ENCODE peak calls at places on chromosomes 7 and 10, in nine cellular contexts. M is foreskin fibroblast, G is lung, X is RWPE1, U is esophagus squamous epithelium, W is cardiac fibroblast, C is transverse colon, I is A549, N is astrocyte of the spinal cord. K is an unnamed sample.

GRCh38 chr7:6136475-6136874 is 105.3 kb downstream of the ANKRD61 start:
- DNase-seq in G (no peak), N (no peak), I (no peak), W (no peak), U (no peak), M (no peak), C (no peak), X (no peak), K (no peak)

GRCh38 chr10:63708421-63708820 is 187.2 kb downstream of the REEP3 start:
- DNase-seq in X (no peak), G (no peak), U (no peak), N (no peak), M (no peak), W (no peak), C (no peak), I (no peak), K (no peak)

GRCh38 chr7:4188646-4189045 is 493.4 kb upstream of the FOXK1 start:
- DNase-seq in C (no peak), W (no peak), U (no peak), I (no peak), G (no peak), N (no peak), M (no peak), X (no peak), K (no peak)

GRCh38 chr7:52540041-52540440 is 495.4 kb upstream of the POM121L12 start:
- DNase-seq in N (peak; percentile 25), W (no peak), C (no peak), U (no peak), X (peak; percentile 56), I (no peak), G (no peak), M (no peak), K (no peak)

GRCh38 chr10:58023341-58024073 is 244.2 kb downstream of the IPMK start:
- DNase-seq in C (no peak), I (peak; percentile 57), U (no peak), M (peak; percentile 75), W (peak; percentile 96), G (no peak), X (peak; percentile 70), N (peak; percentile 92), K (peak; percentile 52)

GRCh38 chr7:43215061-43215460 is 102.6 kb downstream of the HECW1 start:
- DNase-seq in U (no peak), X (no peak), N (no peak), I (no peak), G (no peak), M (no peak), W (no peak), C (no peak), K (no peak)

GRCh38 chr10:133276100-133276434 is 601 bp downstream of the ADAM8 start:
- DNase-seq in I (no peak), U (no peak), N (no peak), M (no peak), C (no peak), G (no peak), X (no peak), W (no peak), K (no peak)

GRCh38 chr10:104766341-104766740 is 125.3 kb downstream of the SORCS3 start:
- DNase-seq in N (peak; percentile 43), I (no peak), C (no peak), U (no peak), G (no peak), M (peak; percentile 1), W (peak; percentile 0), X (peak; percentile 13), K (no peak)

GRCh38 chr7:157678503-157678902 is 341.7 kb downstream of the DNAJB6 start:
- DNase-seq in N (no peak), X (no peak), G (no peak), M (no peak), I (no peak), C (no peak), W (no peak), U (no peak), K (no peak)

GRCh38 chr7:131431289-131431688 is 103.6 kb downstream of the MKLN1 start:
- DNase-seq in N (peak; percentile 77), C (peak; percentile 10), G (no peak), W (peak; percentile 76), M (no peak), I (no peak), X (peak; percentile 70), U (no peak), K (no peak)

GRCh38 chr10:132374176-132374575 is 22.8 kb upstream of the PWWP2B start:
- DNase-seq in I (no peak), N (no peak), X (no peak), W (no peak), U (no peak), C (no peak), G (no peak), M (no peak), K (no peak)

GRCh38 chr10:30782543-30783461 is 153.2 kb upstream of the LYZL2 start:
- DNase-seq in W (peak; percentile 54), U (no peak), I (no peak), G (no peak), N (peak; percentile 54), M (peak; percentile 69), C (no peak), X (no peak), K (peak; percentile 18)

GRCh38 chr10:30784521-30784895 is 155.0 kb upstream of the LYZL2 start:
- DNase-seq in C (no peak), G (no peak), I (no peak), X (no peak), N (peak; percentile 72), M (no peak), U (no peak), W (peak; percentile 64), K (no peak)

GRCh38 chr10:30786131-30786530 is 156.6 kb upstream of the LYZL2 start:
- DNase-seq in C (no peak), U (no peak), X (no peak), M (peak; percentile 83), N (peak; percentile 41), W (peak; percentile 66), G (no peak), I (no peak), K (no peak)

GRCh38 chr10:30784896-30785605 is 155.5 kb upstream of the LYZL2 start:
- DNase-seq in C (peak; percentile 68), G (peak; percentile 75), U (no peak), W (peak; percentile 64), X (peak; percentile 24), I (no peak), N (peak; percentile 78), M (peak; percentile 62), K (peak; percentile 73)

DNA sequence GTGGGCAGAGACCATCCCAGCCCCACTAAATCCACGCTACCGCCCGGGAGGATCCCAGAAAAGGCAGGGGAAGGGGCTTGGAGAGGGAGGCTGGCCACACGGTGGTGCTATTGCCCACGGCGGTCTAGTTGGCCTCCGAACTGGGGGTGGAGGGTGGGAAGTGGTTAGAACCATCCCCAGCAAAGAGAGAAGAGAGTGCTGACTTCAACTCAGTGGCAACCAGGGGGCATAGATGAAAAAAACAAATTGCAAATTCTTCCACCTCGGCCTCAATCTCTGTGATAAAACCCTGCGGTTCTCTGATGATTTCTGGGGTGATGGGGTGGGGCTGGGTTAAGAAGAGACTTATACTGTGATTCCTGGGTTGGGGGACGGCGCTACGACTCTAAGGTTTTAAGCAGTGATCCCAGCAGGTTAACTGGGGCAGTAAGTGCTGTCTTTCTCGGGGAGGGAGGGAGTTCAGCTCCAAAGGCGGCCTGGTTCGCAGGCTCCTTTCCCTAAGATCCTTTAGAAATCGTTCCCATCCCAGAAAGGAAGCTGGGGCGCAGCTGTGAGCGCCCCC is 154.5 kb upstream of the LYZL2 start:
- DNase-seq in G (peak; percentile 85), N (peak; percentile 93), U (no peak), W (peak; percentile 92), C (peak; percentile 83), I (peak; percentile 77), X (peak; percentile 76), M (peak; percentile 90), K (peak; percentile 89)
- TF ChIP-seq CTCF in G (peak; percentile 65), N (peak; percentile 96), U (peak; percentile 74), W (peak; percentile 95), C (peak; percentile 82), I (peak; percentile 77), X (peak; percentile 88), M (peak; percentile 87), K (peak; percentile 81)

GRCh38 chr10:101495324-101495925 is 92.6 kb downstream of the POLL start:
- DNase-seq in N (no peak), I (no peak), C (no peak), W (peak; percentile 15), U (no peak), G (no peak), X (peak; percentile 22), M (peak; percentile 9), K (peak; percentile 1)
- TF ChIP-seq CTCF in N (peak; percentile 35), I (peak; percentile 50), C (no peak), W (no peak), U (no peak), G (no peak), X (peak; percentile 22), M (peak; percentile 32), K (no peak)

GRCh38 chr7:111164442-111164841 is 73.5 kb downstream of the LRRN3 start:
- DNase-seq in N (no peak), W (no peak), G (no peak), U (no peak), X (no peak), I (no peak), M (no peak), C (no peak), K (no peak)

GRCh38 chr7:111168182-111168581 is 77.3 kb downstream of the LRRN3 start:
- DNase-seq in N (peak; percentile 68), M (no peak), U (no peak), W (peak; percentile 77), G (no peak), C (no peak), X (no peak), I (no peak), K (no peak)

GRCh38 chr7:111159426-111159825 is 68.5 kb downstream of the LRRN3 start:
- DNase-seq in C (no peak), N (peak; percentile 62), G (no peak), X (peak; percentile 4), U (no peak), I (no peak), W (peak; percentile 79), M (peak; percentile 18), K (no peak)

DNA sequence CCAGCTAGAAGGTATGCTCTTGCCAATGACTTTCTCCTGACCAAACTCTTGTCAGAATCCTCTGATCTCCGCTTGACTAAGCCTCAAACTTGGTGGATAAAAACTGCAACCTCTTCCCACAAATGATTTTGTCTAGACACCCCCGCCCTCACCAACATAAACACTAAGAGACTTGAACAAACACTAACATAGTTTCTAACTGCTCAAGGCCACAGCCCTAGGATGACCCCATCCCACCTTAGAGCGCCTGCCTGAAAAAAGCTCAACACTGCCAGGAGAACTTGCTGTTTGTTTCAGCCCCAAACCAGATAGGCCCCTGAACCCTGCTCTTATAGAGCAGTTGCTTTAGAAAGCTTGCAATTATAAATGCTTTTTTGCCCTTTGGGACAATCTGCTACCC is 71.8 kb downstream of the LRRN3 start:
- DNase-seq in N (no peak), G (no peak), U (no peak), W (no peak), I (no peak), M (no peak), C (no peak), X (no peak), K (no peak)
- TF ChIP-seq CTCF in N (no peak), G (no peak), U (no peak), W (no peak), I (no peak), M (no peak), C (no peak), X (no peak), K (no peak)

DNA sequence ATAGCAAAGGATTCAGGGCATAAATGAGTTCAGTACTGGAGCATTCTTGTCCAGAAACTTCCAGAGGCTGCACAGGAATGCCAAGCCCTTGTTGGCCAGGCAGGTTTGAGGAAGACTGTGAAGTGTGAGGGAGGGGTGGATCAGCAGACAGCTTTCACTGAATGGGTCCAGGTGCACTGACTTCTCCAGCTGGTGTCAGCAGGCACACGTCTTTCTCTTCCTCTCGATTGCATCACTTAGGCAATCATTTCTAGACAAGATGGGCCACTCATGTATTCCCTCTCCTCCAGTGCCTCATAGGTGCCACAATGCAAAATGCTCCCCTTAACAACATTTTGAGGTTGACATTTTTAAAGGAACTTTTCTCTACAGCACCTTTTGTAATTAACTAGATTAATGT is 15.6 kb upstream of the PLEKHS1 start:
- DNase-seq in X (peak; percentile 16), N (no peak), G (no peak), W (no peak), U (no peak), M (no peak), C (no peak), I (peak; percentile 16), K (peak; percentile 27)
- TF ChIP-seq CTCF in X (no peak), N (no peak), G (no peak), W (no peak), U (no peak), M (no peak), C (no peak), I (peak; percentile 30), K (no peak)